ENCODE peak calls at places on chromosomes 4 and X, in seven cellular contexts. Z is GM10248; F is anterior cingulate cortex; X is NCI-H1092 treated with DMSO at 0.1 percent for 48 hours; G is occipital lobe; O is adipocyte; S is naive thymus-derived CD4-positive, alpha-beta T cell. V is an unnamed sample.

GRCh38 chr4:116272336-116272735 is 813.0 kb downstream of the TRAM1L1 start:
- DNase-seq in Z (no peak), O (no peak), X (no peak), F (no peak), S (no peak), G (no peak), V (no peak)

GRCh38 chr4:83019794-83020497 is 9.3 kb upstream of the LIN54 start:
- DNase-seq in O (no peak), X (no peak), F (no peak), Z (no peak), G (no peak), S (no peak), V (no peak)

GRCh38 chr4:36255575-36255974 is 11.3 kb upstream of the ARAP2 start:
- DNase-seq in S (peak), Z (peak), G (no peak), F (no peak), X (no peak), O (no peak), V (peak)

GRCh38 chr4:154626793-154627484 is 14.5 kb upstream of the FGG start:
- DNase-seq in S (peak), F (no peak), Z (peak), O (peak), G (no peak), X (no peak), V (peak)

GRCh38 chr4:101366331-101366730 is 19.0 kb upstream of the PPP3CA start:
- DNase-seq in G (no peak), F (no peak), O (peak), Z (no peak), S (no peak), X (no peak), V (no peak)

GRCh38 chr4:105145913-105146285 is 777 bp upstream of the TET2 start:
- DNase-seq in G (no peak), F (peak), X (peak), Z (peak), S (peak), O (no peak), V (peak)

GRCh38 chr4:184689681-184690080 is 40.1 kb downstream of the PRIMPOL start:
- DNase-seq in X (no peak), Z (no peak), G (no peak), S (no peak), F (no peak), O (no peak), V (no peak)

GRCh38 chrX:154412468-154412867 is 1.1 kb downstream of the TAFAZZIN start:
- DNase-seq in G (no peak), F (no peak), X (no peak), Z (no peak), S (peak), O (peak), V (peak)

GRCh38 chrX:45900751-45901150 is 644.5 kb downstream of the ZNF674 start:
- DNase-seq in F (no peak), X (no peak), O (peak), Z (no peak), G (no peak), S (no peak), V (no peak)

GRCh38 chr4:183300660-183301059 is 19.4 kb downstream of the CLDN22 start:
- DNase-seq in Z (no peak), S (no peak), G (no peak), O (no peak), X (no peak), F (no peak), V (no peak)

GRCh38 chrX:120457766-120458180 is 11.3 kb downstream of the LAMP2 start:
- DNase-seq in Z (peak), X (no peak), F (no peak), S (no peak), G (no peak), O (peak), V (no peak)

GRCh38 chr4:141074098-141074878 is 59.0 kb downstream of the RNF150 start:
- DNase-seq in F (no peak), Z (no peak), X (no peak), S (no peak), G (no peak), O (peak), V (no peak)

GRCh38 chrX:48663241-48663640 is 20.4 kb upstream of the WAS start:
- DNase-seq in G (no peak), O (no peak), Z (no peak), F (no peak), S (no peak), X (no peak), V (no peak)

GRCh38 chr4:148376151-148376550 is 66.1 kb downstream of the NR3C2 start:
- DNase-seq in O (peak), F (no peak), G (no peak), Z (no peak), X (peak), S (peak), V (no peak)

GRCh38 chr4:41506071-41506470 is 31.9 kb upstream of the LIMCH1 start:
- DNase-seq in F (no peak), Z (no peak), O (no peak), S (no peak), X (no peak), G (no peak), V (no peak)